ENCODE peak calls at places on chromosome 14, in four cellular contexts. H is H9, V is fibroblast of lung, L is endodermal cell. B is an unnamed sample.
A peak's percentile ranks its signal among the peaks of the same experiment; 100 is the strongest.

GRCh38 chr14:32358781-32359180 is 29.7 kb downstream of the AKAP6 start:
- DNase-seq in H (no peak), V (no peak), L (no peak), B (no peak)

GRCh38 chr14:89032086-89032649 is 207.7 kb downstream of the TTC8 start:
- DNase-seq in H (peak; percentile 40), V (no peak), L (peak; percentile 67), B (no peak)

GRCh38 chr14:96852823-96853422 is 55.7 kb downstream of the VRK1 start:
- DNase-seq in H (no peak), V (peak; percentile 81), L (no peak), B (no peak)

GRCh38 chr14:34713681-34714319 is 593 bp downstream of the CFL2 start:
- DNase-seq in H (no peak), V (peak; percentile 78), L (no peak), B (peak; percentile 32)

GRCh38 chr14:81565441-81566290 is 32.0 kb upstream of the SEL1L start:
- DNase-seq in H (no peak), V (peak; percentile 14), L (peak; percentile 71), B (peak; percentile 16)

GRCh38 chr14:60721331-60722162 is 2.6 kb downstream of the SIX4 start:
- DNase-seq in H (peak; percentile 71), V (peak; percentile 80), L (peak; percentile 88), B (no peak)

GRCh38 chr14:21723431-21724045 is 49.9 kb upstream of the OR4E1 start:
- DNase-seq in H (peak; percentile 91), V (no peak), L (peak; percentile 94), B (peak; percentile 54)

GRCh38 chr14:36270191-36270590 is 50.2 kb downstream of the MBIP start:
- DNase-seq in H (no peak), V (no peak), L (no peak), B (no peak)

GRCh38 chr14:22848391-22849164 is 12.2 kb downstream of the MMP14 start:
- DNase-seq in H (peak; percentile 48), V (peak; percentile 99), L (peak; percentile 69), B (no peak)

GRCh38 chr14:33564774-33565630 is 385.9 kb downstream of the EGLN3 start:
- DNase-seq in H (peak; percentile 33), V (no peak), L (peak; percentile 69), B (no peak)

GRCh38 chr14:69398818-69399210 is 322 bp downstream of the SLC39A9 start:
- DNase-seq in H (no peak), V (no peak), L (no peak), B (no peak)

GRCh38 chr14:36718216-36718615 is 56.6 kb downstream of the PAX9 start:
- DNase-seq in H (no peak), V (no peak), L (no peak), B (no peak)

GRCh38 chr14:51595831-51596472 is 55.8 kb upstream of the FRMD6 start:
- DNase-seq in H (no peak), V (no peak), L (no peak), B (no peak)

GRCh38 chr14:26773906-26774593 is 176.2 kb upstream of the NOVA1 start:
- DNase-seq in H (no peak), V (no peak), L (no peak), B (no peak)

GRCh38 chr14:93686313-93686712 is 102.0 kb downstream of the PRIMA1 start:
- DNase-seq in H (no peak), V (no peak), L (no peak), B (no peak)

GRCh38 chr14:56555921-56556570 is 23.6 kb upstream of the TMEM260 start:
- DNase-seq in H (no peak), V (peak; percentile 68), L (no peak), B (no peak)

GRCh38 chr14:74853581-74853980 is 22.4 kb downstream of the PROX2 start:
- DNase-seq in H (no peak), V (no peak), L (no peak), B (no peak)

GRCh38 chr14:22194669-22195068 is 394.4 kb downstream of the DAD1 start:
- DNase-seq in H (no peak), V (no peak), L (no peak), B (no peak)

GRCh38 chr14:71319646-71320045 is 412.4 kb downstream of the PCNX1 start:
- DNase-seq in H (no peak), V (no peak), L (no peak), B (peak; percentile 7)

GRCh38 chr14:31927348-31927826 is 149.7 kb upstream of the ARHGAP5 start:
- DNase-seq in H (peak; percentile 41), V (peak; percentile 96), L (no peak), B (no peak)

GRCh38 chr14:61300209-61300608 is 19.1 kb upstream of the TMEM30B start:
- DNase-seq in H (no peak), V (no peak), L (no peak), B (no peak)

GRCh38 chr14:37546621-37547447 is 48.2 kb downstream of the FOXA1 start:
- DNase-seq in H (no peak), V (peak; percentile 13), L (peak; percentile 46), B (no peak)

GRCh38 chr14:104115131-104115600 is 23.2 kb upstream of the KIF26A start:
- DNase-seq in H (no peak), V (no peak), L (peak; percentile 32), B (no peak)
- H3K27me3 ChIP-seq in H (peaks cover 7% of the 10 kb centered on the region), V (peaks cover 9% of the 10 kb centered on the region), L (peaks cover 54% of the 10 kb centered on the region), B (no peaks in the 10 kb centered on the region)

GRCh38 chr14:58717211-58717610 is 79.4 kb downstream of the DACT1 start:
- DNase-seq in H (no peak), V (peak; percentile 30), L (no peak), B (no peak)
- H3K9ac ChIP-seq in H (no peak overlapping the region), V (no peak overlapping the region), L (no peak overlapping the region), B (no peak overlapping the region)

DNA sequence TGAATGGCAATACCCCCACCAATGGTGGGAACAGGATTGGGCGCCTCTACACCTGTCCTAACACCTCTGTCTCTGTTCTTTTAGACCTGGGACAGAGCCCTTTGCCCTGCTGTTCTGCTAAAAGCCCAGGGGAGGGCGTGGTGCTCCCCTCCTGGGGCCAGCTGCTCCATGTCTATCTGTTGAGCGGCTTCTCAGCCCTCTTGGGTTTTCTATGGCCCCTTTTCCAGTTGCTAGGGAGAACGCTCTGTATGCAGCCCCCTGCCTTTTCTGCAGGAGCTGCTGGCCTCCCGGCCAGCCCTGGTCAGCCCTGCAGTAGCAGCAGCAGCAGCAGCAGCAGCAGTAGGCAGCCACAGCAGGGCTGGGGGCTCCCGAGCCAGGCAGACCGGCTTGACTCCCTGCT is 1.2 kb downstream of the RTL1 start:
- DNase-seq in H (peak; percentile 75), V (no peak), L (peak; percentile 74), B (no peak)
- TF ChIP-seq CTCF in H (peak; percentile 80), V (peak; percentile 23), L (peak; percentile 86), B (peak; percentile 38)

DNA sequence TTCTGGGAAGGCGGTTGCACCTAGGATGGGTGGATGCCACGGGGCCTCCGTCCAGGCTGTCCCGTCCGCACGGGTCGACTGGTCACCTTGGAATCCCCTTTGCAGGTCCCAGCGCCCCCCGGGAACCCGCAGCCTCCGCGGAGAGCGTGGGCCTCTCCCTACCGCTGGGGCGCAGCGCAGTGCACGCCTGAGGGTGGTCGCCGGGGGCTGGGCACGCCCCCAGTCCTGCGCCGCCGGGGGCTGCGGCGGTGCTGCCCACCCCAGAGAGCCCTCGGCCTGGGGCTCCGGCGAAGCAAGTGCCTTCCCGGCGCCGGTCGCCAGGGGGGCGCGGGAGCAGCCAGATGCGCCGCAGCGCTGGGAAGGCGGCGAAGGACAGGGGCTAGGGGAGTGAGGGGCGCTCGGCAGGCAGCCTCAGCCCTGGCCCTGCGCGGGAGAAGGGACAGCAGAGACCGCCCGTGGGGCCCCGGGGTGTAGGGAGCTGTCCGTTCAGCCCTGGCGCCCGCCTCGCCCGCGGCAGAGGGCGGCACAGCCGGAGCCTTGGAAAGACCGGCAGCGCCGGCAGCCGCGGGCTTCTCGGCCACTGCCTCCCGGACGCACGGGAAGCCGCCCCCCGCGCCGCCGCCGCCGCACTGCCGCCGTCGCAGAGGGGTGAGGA is 527 bp downstream of the ZDHHC22 start:
- DNase-seq in H (peak; percentile 80), V (no peak), L (peak; percentile 93), B (no peak)
- H3K27me3 ChIP-seq in H (no peaks in the 10 kb centered on the region), V (peaks cover 60% of the 10 kb centered on the region), L (peaks cover 70% of the 10 kb centered on the region), B (peaks cover 4% of the 10 kb centered on the region)

GRCh38 chr14:95363468-95363954 is 43.8 kb upstream of the CLMN start:
- DNase-seq in H (no peak), V (no peak), L (peak; percentile 40), B (no peak)

GRCh38 chr14:95362180-95362494 is 42.4 kb upstream of the CLMN start:
- DNase-seq in H (peak; percentile 78), V (no peak), L (peak; percentile 75), B (no peak)

GRCh38 chr14:95360828-95361227 is 41.1 kb upstream of the CLMN start:
- DNase-seq in H (peak; percentile 55), V (no peak), L (peak; percentile 77), B (no peak)

GRCh38 chr14:95359974-95360826 is 40.5 kb upstream of the CLMN start:
- DNase-seq in H (peak; percentile 73), V (peak; percentile 15), L (peak; percentile 83), B (no peak)

GRCh38 chr14:95361373-95362179 is 41.9 kb upstream of the CLMN start:
- DNase-seq in H (peak; percentile 94), V (peak; percentile 6), L (peak; percentile 94), B (peak; percentile 34)
- H3K9ac ChIP-seq in H (peak overlapping the region; percentile 27), V (no peak overlapping the region), L (no peak overlapping the region), B (no peak overlapping the region)

GRCh38 chr14:54724772-54725325 is 157.9 kb downstream of the SAMD4A start:
- DNase-seq in H (no peak), V (peak; percentile 30), L (no peak), B (no peak)

GRCh38 chr14:54724123-54724522 is 157.2 kb downstream of the SAMD4A start:
- DNase-seq in H (no peak), V (no peak), L (no peak), B (no peak)

GRCh38 chr14:54719406-54719805 is 152.5 kb downstream of the SAMD4A start:
- DNase-seq in H (no peak), V (no peak), L (no peak), B (no peak)

GRCh38 chr14:54725998-54726397 is 159.1 kb downstream of the SAMD4A start:
- DNase-seq in H (no peak), V (no peak), L (no peak), B (no peak)

DNA sequence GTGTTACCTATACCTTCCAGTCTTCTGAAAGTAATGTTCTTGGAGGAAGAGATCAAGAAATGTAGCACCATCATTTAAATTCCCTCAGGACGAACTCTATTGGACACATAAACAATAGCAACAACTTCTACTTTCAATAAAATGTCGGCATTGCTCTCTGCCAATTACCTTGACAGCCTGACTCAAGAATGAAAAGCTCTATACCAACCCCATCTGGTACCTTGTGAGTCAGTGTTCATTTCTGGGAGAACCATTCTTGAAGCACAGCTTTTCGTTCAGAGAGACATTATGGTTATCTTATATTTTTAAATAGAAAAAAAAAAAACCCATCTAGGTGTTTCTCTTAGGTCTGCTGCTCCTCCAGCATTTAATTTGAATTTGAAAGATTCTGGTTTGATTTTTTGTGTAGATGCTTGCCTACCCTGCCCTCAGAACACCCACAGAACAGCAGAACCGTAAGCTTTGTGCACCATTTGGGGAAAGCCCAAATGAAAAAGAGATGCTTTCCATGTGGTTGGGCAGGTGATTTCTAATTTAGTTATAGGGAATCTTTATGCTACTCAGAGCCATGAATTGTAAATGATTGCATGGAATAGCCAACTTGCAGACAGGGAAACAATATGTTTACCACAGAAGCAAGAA is 156.0 kb downstream of the SAMD4A start:
- DNase-seq in H (no peak), V (no peak), L (no peak), B (no peak)
- TF ChIP-seq CTCF in H (peak; percentile 61), V (no peak), L (peak; percentile 66), B (peak; percentile 21)

B was measured in DND-41.